ENCODE peak calls at places on chromosomes 12 and 14, in five cellular contexts. K is CD8-positive, alpha-beta T cell; Q is CD4-positive, CD25-positive, alpha-beta regulatory T cell; S is neural progenitor cell; B is vagina. J is an unnamed sample. For H3K27me3, the result is how much of the 10 kb centered on the place peaks cover.

GRCh38 chr12:90801776-90802175 is 153.2 kb downstream of the CCER1 start:
- DNase-seq in K (no peak), Q (no peak), S (no peak), B (no peak), J (no peak)

GRCh38 chr12:39605996-39606395 is 13.6 kb downstream of the ABCD2 start:
- DNase-seq in K (no peak), Q (no peak), S (no peak), B (no peak), J (no peak)

GRCh38 chr12:101299931-101300330 is 20.0 kb downstream of the UTP20 start:
- DNase-seq in K (no peak), Q (no peak), S (no peak), B (no peak), J (no peak)

GRCh38 chr14:50060871-50061663 is 55.3 kb downstream of the VCPKMT start:
- DNase-seq in K (no peak), Q (peak), S (no peak), B (no peak), J (peak)

GRCh38 chr14:74945261-74945851 is 10.0 kb downstream of the PGF start:
- DNase-seq in K (no peak), Q (no peak), S (peak), B (no peak), J (peak)

GRCh38 chr14:72416892-72417291 is 477.0 kb downstream of the DPF3 start:
- DNase-seq in K (no peak), Q (no peak), S (no peak), B (no peak), J (no peak)

GRCh38 chr12:78002878-78003277 is 172.2 kb downstream of the NAV3 start:
- DNase-seq in K (no peak), Q (no peak), S (no peak), B (no peak), J (no peak)

GRCh38 chr12:63304844-63305243 is 153.8 kb upstream of the AVPR1A start:
- DNase-seq in K (no peak), Q (no peak), S (no peak), B (no peak), J (no peak)

GRCh38 chr12:109727746-109728726 is 14.4 kb downstream of the FAM222A start:
- DNase-seq in K (no peak), Q (no peak), S (no peak), B (no peak), J (peak)

GRCh38 chr12:128338344-128338743 is 71.4 kb downstream of the TMEM132C start:
- DNase-seq in K (no peak), Q (no peak), S (peak), B (no peak), J (no peak)

GRCh38 chr12:92961949-92962348 is 32.9 kb upstream of the EEA1 start:
- DNase-seq in K (no peak), Q (no peak), S (no peak), B (no peak), J (no peak)

GRCh38 chr12:66962316-66962715 is 283.4 kb upstream of the GRIP1 start:
- DNase-seq in K (no peak), Q (no peak), S (no peak), B (no peak), J (no peak)

GRCh38 chr14:104820669-104821228 is 19.8 kb downstream of the ZBTB42 start:
- DNase-seq in K (no peak), Q (no peak), S (peak), B (no peak), J (no peak)

GRCh38 chr14:33475623-33476022 is 475.3 kb downstream of the EGLN3 start:
- DNase-seq in K (no peak), Q (no peak), S (peak), B (no peak), J (no peak)

GRCh38 chr14:87944987-87945604 is 47.9 kb downstream of the GALC start:
- DNase-seq in K (no peak), Q (no peak), S (peak), B (no peak), J (no peak)

GRCh38 chr12:57461326-57461903 is 1.8 kb downstream of the GLI1 start:
- DNase-seq in K (no peak), Q (peak), S (peak), B (no peak), J (peak)

GRCh38 chr14:101167428-101167827 is 263.9 kb upstream of the RTL1 start:
- DNase-seq in K (no peak), Q (no peak), S (no peak), B (no peak), J (no peak)

GRCh38 chr12:124296295-124296915 is 1.5 kb downstream of the RFLNA start:
- DNase-seq in K (no peak), Q (no peak), S (no peak), B (no peak), J (peak)

GRCh38 chr14:103118019-103118662 is 5.1 kb upstream of the TNFAIP2 start:
- DNase-seq in K (no peak), Q (no peak), S (no peak), B (no peak), J (no peak)

GRCh38 chr12:79444089-79444488 is 246.7 kb downstream of the PAWR start:
- DNase-seq in K (no peak), Q (no peak), S (no peak), B (no peak), J (no peak)

GRCh38 chr12:34400986-34401658 is 378.8 kb downstream of the ALG10 start:
- DNase-seq in K (no peak), Q (no peak), S (no peak), B (peak), J (peak)

GRCh38 chr12:57543666-57544065 is 3.3 kb downstream of the DCTN2 start:
- DNase-seq in K (no peak), Q (no peak), S (no peak), B (no peak), J (no peak)

GRCh38 chr12:93844385-93844784 is 167.2 kb downstream of the CRADD start:
- DNase-seq in K (no peak), Q (no peak), S (no peak), B (no peak), J (no peak)

GRCh38 chr12:86015026-86015425 is 140.9 kb downstream of the NTS start:
- DNase-seq in K (no peak), Q (no peak), S (no peak), B (no peak), J (no peak)

GRCh38 chr14:68549966-68550705 is 242.7 kb downstream of the ZFP36L1 start:
- DNase-seq in K (no peak), Q (no peak), S (no peak), B (no peak), J (no peak)

GRCh38 chr12:53817021-53817389 is 65.2 kb upstream of the CISTR start:
- DNase-seq in K (no peak), Q (no peak), S (no peak), B (no peak), J (no peak)
- H3K27me3 ChIP-seq in K (under half), Q (under half), S (half or more), B (under half), J (under half)

GRCh38 chr14:96053236-96053599 is 14.1 kb downstream of the C14orf132 start:
- DNase-seq in K (no peak), Q (no peak), S (no peak), B (no peak), J (no peak)
- H3K27ac ChIP-seq in K (no peak), Q (no peak), S (no peak), B (peak), J (peak)

DNA sequence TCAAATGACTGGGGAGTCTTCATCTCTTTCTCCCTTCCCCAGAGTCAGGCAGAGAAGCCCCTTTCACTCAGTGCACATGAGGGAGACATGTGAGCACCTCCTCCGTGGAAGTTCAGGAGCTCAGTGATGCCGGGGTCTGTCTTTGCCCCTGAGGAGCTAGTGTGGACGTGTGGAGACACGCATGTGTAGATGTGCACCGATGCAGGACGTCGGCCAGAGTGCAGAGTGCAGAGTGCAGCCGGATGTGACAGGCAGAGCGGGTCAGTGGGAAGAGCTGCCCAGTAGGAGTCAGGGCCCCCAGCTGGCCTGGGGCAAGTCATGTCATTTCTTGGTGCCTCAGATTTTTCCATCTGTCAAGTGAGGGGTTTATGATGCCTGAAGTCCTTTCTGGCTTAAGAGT is 20.7 kb downstream of the TSPAN9 start:
- DNase-seq in K (no peak), Q (no peak), S (no peak), B (no peak), J (peak)
- H3K4me3 ChIP-seq in K (no peak), Q (no peak), S (no peak), B (peak), J (no peak)

GRCh38 chr12:111270773-111271172 is 98.1 kb downstream of the PHETA1 start:
- DNase-seq in K (no peak), Q (no peak), S (no peak), B (no peak), J (no peak)
- H3K27me3 ChIP-seq in K (under half), Q (under half), S (under half), B (under half), J (under half)

GRCh38 chr14:91159182-91159581 is 45.3 kb downstream of the DGLUCY start:
- DNase-seq in K (no peak), Q (no peak), S (no peak), B (no peak), J (no peak)
- H3K27ac ChIP-seq in K (no peak), Q (no peak), S (no peak), B (no peak), J (no peak)

GRCh38 chr12:81819991-81820633 is 61.0 kb upstream of the PPFIA2 start:
- DNase-seq in K (no peak), Q (no peak), S (no peak), B (no peak), J (no peak)
- H3K4me3 ChIP-seq in K (no peak), Q (no peak), S (no peak), B (no peak), J (no peak)

GRCh38 chr14:64692189-64692588 is 12.0 kb upstream of the PLEKHG3 start:
- DNase-seq in K (no peak), Q (no peak), S (no peak), B (no peak), J (no peak)

GRCh38 chr14:64695071-64695470 is 9.2 kb upstream of the PLEKHG3 start:
- DNase-seq in K (no peak), Q (no peak), S (no peak), B (no peak), J (no peak)

GRCh38 chr14:64696355-64696844 is 7.8 kb upstream of the PLEKHG3 start:
- DNase-seq in K (no peak), Q (no peak), S (no peak), B (no peak), J (no peak)

GRCh38 chr14:64692597-64693350 is 11.4 kb upstream of the PLEKHG3 start:
- DNase-seq in K (no peak), Q (no peak), S (no peak), B (no peak), J (no peak)

DNA sequence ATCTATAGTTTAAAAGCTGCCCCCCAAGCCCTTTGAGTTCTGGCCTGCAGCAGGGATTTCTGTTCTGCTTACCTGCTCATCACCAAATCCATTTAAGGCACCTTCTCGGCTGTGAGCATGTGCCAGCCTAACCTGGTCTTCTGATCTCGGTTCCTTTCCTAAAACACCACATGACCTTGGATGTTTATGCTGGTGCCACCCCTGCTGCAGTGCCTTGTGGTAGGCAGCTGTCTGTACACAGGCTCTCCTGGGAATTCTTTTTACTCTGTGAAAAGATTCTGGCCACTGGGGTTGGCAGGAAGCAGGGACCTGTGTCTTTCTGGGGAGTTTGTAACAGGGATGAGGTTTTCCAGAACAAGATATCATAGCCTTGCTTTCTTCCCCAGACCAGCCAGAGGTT is 10.5 kb upstream of the PLEKHG3 start:
- DNase-seq in K (no peak), Q (no peak), S (no peak), B (no peak), J (no peak)
- H3K27me3 ChIP-seq in K (under half), Q (under half), S (under half), B (under half), J (under half)

GRCh38 chr12:30754383-30754749 is 385 bp downstream of the CAPRIN2 start:
- DNase-seq in K (no peak), Q (no peak), S (no peak), B (no peak), J (no peak)
- H3K27ac ChIP-seq in K (peak), Q (peak), S (peak), B (peak), J (peak)

GRCh38 chr14:70823281-70823680 is 14.0 kb upstream of the MAP3K9 start:
- DNase-seq in K (no peak), Q (no peak), S (no peak), B (no peak), J (no peak)
- H3K4me3 ChIP-seq in K (no peak), Q (no peak), S (peak), B (no peak), J (no peak)